ENCODE peak calls at places on chromosomes 4 and X, in six cellular contexts. D is naive thymus-derived CD4-positive, alpha-beta T cell; W is ureter; N is ACHN; T is activated CD8-positive, alpha-beta T cell treated with anti-CD3 and anti-CD28 coated beads, Interleukin-2, amount 10 ng/mL, durations not matched to agents 7 days and 5 days; K is stimulated activated CD8-positive, alpha-beta memory T cell treated with anti-CD3 and anti-CD28 coated beads, Interleukin-7, amount 100 ng/mL, for 24 hours. J is an unnamed sample.

GRCh38 chr4:16727218-16727617 is 171.2 kb downstream of the LDB2 start:
- DNase-seq in W (no peak), K (no peak), T (no peak), D (no peak), N (no peak), J (no peak)

GRCh38 chr4:117626664-117627063 is 407.6 kb upstream of the NDST3 start:
- DNase-seq in N (no peak), D (no peak), T (no peak), W (no peak), K (no peak), J (no peak)

GRCh38 chr4:186074189-186074588 is 5.2 kb downstream of the TLR3 start:
- DNase-seq in K (no peak), D (no peak), T (no peak), W (no peak), N (no peak), J (no peak)

GRCh38 chr4:74028504-74028903 is 10.0 kb downstream of the CXCL3 start:
- DNase-seq in D (no peak), T (no peak), W (no peak), N (no peak), K (no peak), J (no peak)

GRCh38 chrX:56728752-56729151 is 291 bp upstream of the NBDY start:
- DNase-seq in N (peak; percentile 8), W (no peak), T (peak; percentile 35), D (peak; percentile 11), K (no peak), J (no peak)

GRCh38 chr4:84932462-84932861 is 34.0 kb downstream of the WDFY3 start:
- DNase-seq in K (no peak), T (no peak), D (no peak), W (no peak), N (no peak), J (no peak)

GRCh38 chr4:125736057-125736456 is 421.3 kb downstream of the FAT4 start:
- DNase-seq in T (no peak), K (no peak), W (no peak), D (no peak), N (peak; percentile 75), J (no peak)

GRCh38 chrX:71450433-71451106 is 82.3 kb upstream of the OGT start:
- DNase-seq in N (no peak), D (no peak), W (no peak), T (no peak), K (no peak), J (no peak)

GRCh38 chr4:108106186-108106585 is 62.5 kb downstream of the LEF1 start:
- DNase-seq in W (no peak), N (no peak), T (no peak), K (no peak), D (no peak), J (no peak)

GRCh38 chr4:98558770-98559169 is 99.6 kb downstream of the TSPAN5 start:
- DNase-seq in W (no peak), N (no peak), K (no peak), T (no peak), D (no peak), J (no peak)

GRCh38 chr4:38902695-38903094 is 35.1 kb downstream of the FAM114A1 start:
- DNase-seq in N (peak; percentile 40), T (no peak), W (no peak), K (no peak), D (peak; percentile 48), J (no peak)

GRCh38 chr4:185711764-185712163 is 100.2 kb downstream of the SORBS2 start:
- DNase-seq in T (no peak), N (no peak), W (no peak), D (no peak), K (no peak), J (no peak)

GRCh38 chrX:20143111-20143510 is 1.5 kb upstream of the EIF1AX start:
- DNase-seq in T (no peak), N (no peak), W (no peak), K (no peak), D (no peak), J (no peak)

GRCh38 chr4:183912585-183912984 is 7.5 kb downstream of the STOX2 start:
- DNase-seq in N (peak; percentile 33), D (no peak), T (no peak), W (no peak), K (no peak), J (no peak)

GRCh38 chr4:85793256-85793655 is 318.3 kb downstream of the ARHGAP24 start:
- DNase-seq in T (no peak), K (no peak), W (no peak), D (no peak), N (no peak), J (no peak)

J was measured in AG04449.